ENCODE peak calls at places on chromosomes 4 and X, in seven cellular contexts. T, C, F, M, O, G and N are unnamed samples.

GRCh38 chrX:152025656-152026440 is 51.4 kb upstream of the GABRE start:
- DNase-seq in G (no peak), T (no peak), O (no peak), F (no peak), M (no peak), C (no peak), N (no peak)

GRCh38 chr4:127251423-127251822 is 381.3 kb upstream of the INTU start:
- DNase-seq in T (peak; percentile 48), M (no peak), F (no peak), C (no peak), G (no peak), O (no peak), N (no peak)

GRCh38 chrX:13487731-13488505 is 81.5 kb upstream of the EGFL6 start:
- DNase-seq in M (peak; percentile 79), G (no peak), F (no peak), C (no peak), O (peak; percentile 49), T (peak; percentile 92), N (no peak)

GRCh38 chr4:2255501-2256155 is 6.3 kb downstream of the MXD4 start:
- DNase-seq in C (peak; percentile 11), T (peak; percentile 55), M (peak; percentile 51), O (peak; percentile 28), G (peak; percentile 43), F (peak; percentile 15), N (no peak)

GRCh38 chr4:161704653-161705052 is 459.1 kb downstream of the FSTL5 start:
- DNase-seq in T (no peak), G (no peak), F (no peak), O (no peak), M (no peak), C (no peak), N (no peak)

GRCh38 chrX:154046262-154046771 is 26.6 kb upstream of the IRAK1 start:
- DNase-seq in G (no peak), M (no peak), C (no peak), T (peak; percentile 81), O (no peak), F (peak; percentile 14), N (no peak)

GRCh38 chr4:41184009-41184408 is 30.3 kb downstream of the APBB2 start:
- DNase-seq in C (no peak), M (no peak), G (no peak), O (no peak), T (no peak), F (no peak), N (no peak)

GRCh38 chr4:143397887-143398286 is 61.2 kb downstream of the GAB1 start:
- DNase-seq in O (no peak), C (no peak), M (no peak), G (no peak), T (no peak), F (no peak), N (no peak)

GRCh38 chrX:29285670-29286069 is 698.4 kb downstream of the IL1RAPL1 start:
- DNase-seq in T (no peak), M (no peak), O (no peak), F (no peak), G (no peak), C (no peak), N (no peak)

GRCh38 chr4:110137819-110138218 is 60.6 kb downstream of the ELOVL6 start:
- DNase-seq in C (no peak), M (no peak), G (no peak), O (no peak), F (no peak), T (no peak), N (no peak)

GRCh38 chrX:68878977-68879376 is 50.2 kb downstream of the EFNB1 start:
- DNase-seq in G (no peak), T (no peak), O (no peak), C (no peak), M (no peak), F (no peak), N (no peak)

GRCh38 chr4:73718375-73719373 is 21.7 kb upstream of the CXCL8 start:
- DNase-seq in F (no peak), T (no peak), O (no peak), G (no peak), M (no peak), C (no peak), N (no peak)

GRCh38 chr4:14920759-14921313 is 81.4 kb upstream of the CPEB2 start:
- DNase-seq in T (no peak), G (no peak), C (no peak), F (no peak), O (no peak), M (no peak), N (no peak)

GRCh38 chr4:121073672-121074386 is 1.5 kb upstream of the NDNF start:
- DNase-seq in C (no peak), O (no peak), T (no peak), F (no peak), G (no peak), M (peak; percentile 64), N (no peak)

GRCh38 chr4:2432991-2433530 is 14.3 kb downstream of the CFAP99 start:
- DNase-seq in T (peak; percentile 61), M (peak; percentile 59), G (no peak), C (no peak), F (no peak), O (no peak), N (no peak)

GRCh38 chr4:176321589-176321988 is 1.8 kb downstream of the SPCS3 start:
- DNase-seq in T (no peak), O (no peak), M (no peak), G (no peak), C (no peak), F (no peak), N (no peak)

GRCh38 chr4:31059753-31060522 is 339.8 kb downstream of the PCDH7 start:
- DNase-seq in T (no peak), C (no peak), G (no peak), O (no peak), M (no peak), F (no peak), N (no peak)

GRCh38 chr4:183906736-183907651 is 1.9 kb downstream of the STOX2 start:
- DNase-seq in T (no peak), F (no peak), C (no peak), O (no peak), M (peak; percentile 80), G (no peak), N (no peak)

GRCh38 chrX:103428525-103428924 is 52.2 kb downstream of the BEX3 start:
- DNase-seq in O (no peak), T (no peak), M (peak; percentile 53), F (no peak), G (no peak), C (no peak), N (no peak)

GRCh38 chrX:2872937-2873336 is 44.2 kb downstream of the GYG2 start:
- DNase-seq in C (no peak), T (no peak), G (no peak), M (no peak), F (no peak), O (no peak), N (no peak)

GRCh38 chrX:2878563-2878962 is 49.8 kb downstream of the GYG2 start:
- DNase-seq in G (no peak), F (no peak), M (no peak), T (no peak), O (no peak), C (no peak), N (no peak)

GRCh38 chrX:2874222-2875135 is 45.7 kb downstream of the GYG2 start:
- DNase-seq in O (no peak), M (no peak), G (no peak), T (no peak), C (no peak), F (no peak), N (no peak)

GRCh38 chrX:2875136-2875481 is 46.4 kb downstream of the GYG2 start:
- DNase-seq in O (no peak), C (no peak), G (no peak), F (no peak), T (no peak), M (no peak), N (no peak)

DNA sequence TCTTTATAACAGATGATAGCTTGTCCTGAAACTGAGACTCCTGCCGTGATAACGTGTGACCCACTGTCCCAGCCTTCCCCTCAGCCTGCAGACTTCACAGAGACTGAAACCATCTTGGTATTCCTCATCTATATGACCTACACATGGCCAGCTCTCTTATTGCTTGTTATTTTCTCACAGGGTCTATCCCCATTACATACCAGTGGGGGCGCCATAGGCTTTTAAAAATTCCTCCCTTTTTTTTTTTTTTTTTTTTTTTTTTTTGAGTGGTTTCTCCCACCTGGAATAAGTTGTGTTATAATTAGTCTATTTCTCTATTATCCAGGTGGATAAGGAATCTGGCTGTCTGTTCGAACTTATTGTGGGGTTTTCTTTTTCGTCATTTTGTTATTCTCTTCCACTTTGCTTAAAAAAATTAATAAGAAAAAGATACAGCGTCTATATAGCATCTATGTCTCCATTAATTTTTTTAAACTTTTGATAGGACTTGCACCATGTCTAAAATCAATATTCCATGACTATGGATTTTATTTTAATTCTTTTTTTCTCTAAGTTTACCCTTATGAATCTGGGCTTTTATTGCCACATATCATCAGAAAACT is 47.2 kb downstream of the GYG2 start:
- DNase-seq in M (no peak), F (no peak), G (no peak), C (no peak), O (no peak), T (peak; percentile 41), N (no peak)
- TF ChIP-seq CTCF in M (peak; percentile 81), F (no peak), G (peak; percentile 28), C (no peak), O (no peak), T (peak; percentile 51), N (peak; percentile 74)

GRCh38 chr4:108126806-108127205 is 41.9 kb downstream of the LEF1 start:
- DNase-seq in T (no peak), M (no peak), C (no peak), O (no peak), F (no peak), G (no peak), N (no peak)

GRCh38 chr4:108129226-108129625 is 39.5 kb downstream of the LEF1 start:
- DNase-seq in O (no peak), G (no peak), F (no peak), T (no peak), M (no peak), C (no peak), N (no peak)

GRCh38 chr4:108135549-108136209 is 33.1 kb downstream of the LEF1 start:
- DNase-seq in F (no peak), C (no peak), G (no peak), M (peak; percentile 94), T (no peak), O (no peak), N (no peak)

GRCh38 chr4:108130955-108131354 is 37.8 kb downstream of the LEF1 start:
- DNase-seq in C (no peak), O (no peak), T (peak; percentile 13), M (peak; percentile 74), F (no peak), G (no peak), N (no peak)
- TF ChIP-seq CTCF in C (no peak), O (no peak), T (peak; percentile 45), M (peak; percentile 67), F (no peak), G (no peak), N (peak; percentile 38)

DNA sequence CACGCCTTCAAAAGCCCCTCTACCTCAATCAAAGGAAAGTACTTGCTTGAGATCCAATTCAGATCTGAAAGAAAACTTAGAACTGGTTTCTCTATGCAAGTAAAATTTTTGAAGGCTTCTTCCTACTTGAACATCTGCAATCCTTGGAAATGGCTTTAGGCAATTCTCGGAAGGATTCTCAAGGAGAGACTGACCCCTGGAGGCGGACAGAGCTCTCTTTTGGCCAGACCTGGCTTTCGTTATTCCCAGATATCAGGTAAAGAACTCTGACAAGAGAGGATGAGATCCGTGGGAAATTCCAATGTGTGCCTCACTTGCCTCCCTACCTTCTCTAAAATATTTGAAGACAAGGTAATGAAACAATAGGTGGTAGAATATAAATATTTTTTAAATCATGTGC is 670.3 kb upstream of the FAM241A start:
- DNase-seq in F (no peak), C (no peak), G (peak; percentile 43), O (no peak), M (peak; percentile 87), T (peak; percentile 55), N (no peak)
- TF ChIP-seq CTCF in F (peak; percentile 16), C (no peak), G (peak; percentile 17), O (no peak), M (peak; percentile 89), T (peak; percentile 71), N (peak; percentile 79)

GRCh38 chr4:153530996-153531375 is 64.8 kb downstream of the TMEM131L start:
- DNase-seq in F (no peak), G (no peak), O (no peak), T (no peak), M (no peak), C (no peak), N (no peak)
- TF ChIP-seq CTCF in F (no peak), G (no peak), O (no peak), T (peak; percentile 44), M (peak; percentile 52), C (no peak), N (peak; percentile 35)